ENCODE peak calls at places on chromosomes 4 and X, in six cellular contexts. D is CD4-positive, alpha-beta memory T cell; H is sigmoid colon; G is pancreas; L is SK-N-SH; B is ascending aorta. S is an unnamed sample. For H3K4me1, the result is how much of the 10 kb centered on the place peaks cover.

GRCh38 chr4:137536789-137537561 is 4.7 kb upstream of the PCDH18 start:
- DNase-seq in D (no peak), H (no peak), G (no peak), L (no peak), B (no peak), S (no peak)

GRCh38 chr4:40055873-40056721 is 553 bp upstream of the N4BP2 start:
- DNase-seq in D (peak), H (peak), G (peak), L (peak), B (no peak), S (no peak)

GRCh38 chr4:40749717-40750460 is at the start of gene NSUN7:
- DNase-seq in D (no peak), H (peak), G (peak), L (peak), B (no peak), S (no peak)

GRCh38 chrX:2490634-2491033 is 10.1 kb downstream of the DHRSX start:
- DNase-seq in D (no peak), H (no peak), G (no peak), L (no peak), B (no peak), S (no peak)

GRCh38 chr4:70114091-70114490 is 39.9 kb upstream of the PRR27 start:
- DNase-seq in D (no peak), H (no peak), G (no peak), L (no peak), B (no peak), S (no peak)

GRCh38 chrX:154125356-154126040 is 18.5 kb upstream of the OPN1LW start:
- DNase-seq in D (no peak), H (no peak), G (no peak), L (no peak), B (no peak), S (no peak)

GRCh38 chrX:114451397-114451796 is 132.5 kb upstream of the HTR2C start:
- DNase-seq in D (no peak), H (no peak), G (no peak), L (no peak), B (no peak), S (no peak)

GRCh38 chrX:107449490-107450175 is at the start of gene FRMPD3:
- DNase-seq in D (no peak), H (no peak), G (peak), L (peak), B (no peak), S (no peak)

GRCh38 chr4:87677731-87678130 is 27.7 kb downstream of the DMP1 start:
- DNase-seq in D (no peak), H (no peak), G (no peak), L (no peak), B (no peak), S (no peak)

GRCh38 chr4:38313999-38314561 is 349.9 kb upstream of the KLF3 start:
- DNase-seq in D (no peak), H (no peak), G (no peak), L (no peak), B (no peak), S (peak)

GRCh38 chr4:144644368-144645101 is 1.4 kb upstream of the HHIP start:
- DNase-seq in D (no peak), H (no peak), G (no peak), L (no peak), B (no peak), S (no peak)

GRCh38 chr4:185535818-185536729 is 767 bp upstream of the PDLIM3 start:
- DNase-seq in D (no peak), H (peak), G (no peak), L (peak), B (no peak), S (no peak)

GRCh38 chr4:113878718-113879117 is 100.7 kb downstream of the ARSJ start:
- DNase-seq in D (no peak), H (no peak), G (no peak), L (peak), B (no peak), S (no peak)

GRCh38 chr4:10184051-10184450 is 67.5 kb upstream of the WDR1 start:
- DNase-seq in D (no peak), H (no peak), G (no peak), L (no peak), B (no peak), S (no peak)

GRCh38 chrX:25015486-25016360 is at the start of gene ARX:
- DNase-seq in D (no peak), H (no peak), G (peak), L (peak), B (no peak), S (no peak)

GRCh38 chr4:129342820-129343219 is 246.9 kb downstream of the C4orf33 start:
- DNase-seq in D (no peak), H (no peak), G (no peak), L (no peak), B (no peak), S (peak)

GRCh38 chr4:26330186-26330787 is 9.5 kb downstream of the RBPJ start:
- DNase-seq in D (peak), H (no peak), G (no peak), L (peak), B (no peak), S (no peak)

GRCh38 chrX:132491191-132491590 is 2.4 kb upstream of the MBNL3 start:
- DNase-seq in D (peak), H (no peak), G (no peak), L (no peak), B (no peak), S (no peak)

GRCh38 chr4:98617358-98618047 is 40.9 kb downstream of the TSPAN5 start:
- DNase-seq in D (no peak), H (no peak), G (no peak), L (no peak), B (no peak), S (no peak)

GRCh38 chrX:112218388-112218787 is 135.8 kb upstream of the TRPC5 start:
- DNase-seq in D (no peak), H (no peak), G (no peak), L (no peak), B (no peak), S (no peak)

GRCh38 chrX:118569676-118570075 is 74.1 kb downstream of the DOCK11 start:
- DNase-seq in D (no peak), H (no peak), G (no peak), L (no peak), B (no peak), S (no peak)

GRCh38 chrX:11336201-11336600 is 43.0 kb downstream of the AMELX start:
- DNase-seq in D (no peak), H (no peak), G (no peak), L (no peak), B (no peak), S (no peak)

GRCh38 chrX:154040307-154040756 is 20.6 kb upstream of the IRAK1 start:
- DNase-seq in D (no peak), H (no peak), G (no peak), L (no peak), B (no peak), S (no peak)

GRCh38 chr4:67680568-67681222 is 20.3 kb downstream of the UBA6 start:
- DNase-seq in D (no peak), H (no peak), G (no peak), L (no peak), B (no peak), S (peak)

GRCh38 chr4:148344382-148344781 is 97.8 kb downstream of the NR3C2 start:
- DNase-seq in D (no peak), H (no peak), G (no peak), L (no peak), B (no peak), S (no peak)

GRCh38 chrX:10636337-10636736 is 16.0 kb upstream of the MID1 start:
- DNase-seq in D (no peak), H (no peak), G (no peak), L (peak), B (no peak), S (no peak)

GRCh38 chr4:7620814-7621176 is 186.1 kb upstream of the PSAPL1 start:
- DNase-seq in D (no peak), H (no peak), G (no peak), L (no peak), B (no peak), S (no peak)

GRCh38 chr4:105061136-105061696 is 85.5 kb upstream of the TET2 start:
- DNase-seq in D (peak), H (no peak), G (no peak), L (no peak), B (no peak), S (peak)

GRCh38 chr4:146814736-146815135 is 130.9 kb downstream of the TTC29 start:
- DNase-seq in D (no peak), H (no peak), G (no peak), L (no peak), B (no peak), S (no peak)

GRCh38 chrX:126164689-126165400 is 1.2 kb downstream of the DCAF12L2 start:
- DNase-seq in D (no peak), H (no peak), G (peak), L (no peak), B (no peak), S (no peak)

GRCh38 chr4:74738756-74739155 is 55.6 kb downstream of the BTC start:
- DNase-seq in D (no peak), H (no peak), G (no peak), L (no peak), B (no peak), S (no peak)

GRCh38 chr4:172892300-172892699 is 276.3 kb upstream of the GALNT7 start:
- DNase-seq in D (no peak), H (no peak), G (no peak), L (no peak), B (no peak), S (peak)

GRCh38 chrX:30593435-30594200 is 16.1 kb upstream of the TASL start:
- DNase-seq in D (peak), H (no peak), G (no peak), L (no peak), B (no peak), S (no peak)

GRCh38 chr4:56844817-56845580 is 23.5 kb upstream of the SPINK2 start:
- DNase-seq in D (no peak), H (no peak), G (no peak), L (no peak), B (no peak), S (no peak)

GRCh38 chr4:85672116-85672515 is 197.2 kb downstream of the ARHGAP24 start:
- DNase-seq in D (no peak), H (no peak), G (no peak), L (no peak), B (no peak), S (no peak)

GRCh38 chr4:40933272-40934053 is 183.7 kb downstream of the NSUN7 start:
- DNase-seq in D (no peak), H (no peak), G (no peak), L (peak), B (no peak), S (no peak)

GRCh38 chr4:156496797-156497196 is 474.8 kb downstream of the PDGFC start:
- DNase-seq in D (no peak), H (no peak), G (no peak), L (no peak), B (no peak), S (no peak)

GRCh38 chr4:181161669-181162068 is 1081.5 kb upstream of the TENM3 start:
- DNase-seq in D (no peak), H (no peak), G (no peak), L (no peak), B (no peak), S (no peak)

GRCh38 chr4:107902715-107903114 is 28.6 kb upstream of the CYP2U1 start:
- DNase-seq in D (no peak), H (no peak), G (no peak), L (no peak), B (no peak), S (no peak)

GRCh38 chr4:107901213-107901934 is 30.0 kb upstream of the CYP2U1 start:
- DNase-seq in D (no peak), H (no peak), G (no peak), L (no peak), B (no peak), S (no peak)

GRCh38 chr4:107897823-107898222 is 33.5 kb upstream of the CYP2U1 start:
- DNase-seq in D (no peak), H (no peak), G (no peak), L (no peak), B (no peak), S (no peak)

GRCh38 chr4:107900508-107900907 is 30.8 kb upstream of the CYP2U1 start:
- DNase-seq in D (no peak), H (no peak), G (no peak), L (no peak), B (no peak), S (no peak)

DNA sequence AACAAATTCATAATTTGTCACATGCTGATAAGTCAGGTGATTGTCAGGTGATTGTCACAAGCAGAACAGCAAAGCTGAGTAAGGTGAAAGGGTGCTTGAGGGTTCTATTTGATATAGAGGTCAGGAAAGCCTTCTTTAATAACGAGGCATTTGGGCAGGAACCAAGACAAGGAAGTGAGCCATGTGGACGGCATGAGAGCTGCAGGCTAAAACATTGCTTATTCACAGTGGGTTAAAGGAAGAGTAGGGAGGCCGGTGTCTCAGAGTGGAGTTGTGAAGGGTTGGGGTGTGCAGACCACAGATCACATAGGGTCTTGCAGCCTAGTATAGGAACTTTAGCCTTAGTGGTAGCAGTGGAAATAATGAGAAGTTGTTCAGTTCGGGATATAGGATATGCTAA is 31.3 kb upstream of the CYP2U1 start:
- DNase-seq in D (no peak), H (no peak), G (no peak), L (no peak), B (no peak), S (no peak)
- H3K27ac ChIP-seq in D (no peak), H (peak), G (no peak), L (no peak), B (no peak), S (no peak)

GRCh38 chr4:83320548-83320947 is 14.1 kb downstream of the HPSE start:
- DNase-seq in D (no peak), H (peak), G (no peak), L (no peak), B (peak), S (no peak)
- H3K4me1 ChIP-seq in D (under half), H (under half), G (under half), L (under half), B (under half), S (under half)

DNA sequence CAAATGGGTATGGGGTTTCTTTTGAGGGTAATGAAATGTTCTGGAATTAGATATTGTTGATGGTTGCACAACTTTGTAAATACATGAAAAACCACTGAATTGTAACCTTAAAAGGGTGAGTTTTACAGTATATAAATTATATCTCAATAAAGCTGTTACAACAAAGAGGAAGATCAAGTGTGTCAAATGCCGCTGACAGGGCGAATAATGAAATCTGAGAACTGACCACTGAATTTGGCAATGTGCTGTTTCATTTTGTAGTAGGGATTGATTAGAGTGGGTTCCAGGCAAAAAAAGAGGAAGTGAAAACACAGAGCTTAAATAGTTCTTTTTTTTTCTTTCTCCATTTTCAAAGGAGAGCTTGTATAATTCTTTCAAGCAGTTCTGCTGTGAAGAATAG is 161.1 kb upstream of the NAP1L5 start:
- DNase-seq in D (no peak), H (no peak), G (no peak), L (no peak), B (no peak), S (no peak)
- H3K27ac ChIP-seq in D (no peak), H (no peak), G (no peak), L (no peak), B (no peak), S (no peak)

GRCh38 chrX:18676050-18676449 is 4.1 kb upstream of the RS1 start:
- DNase-seq in D (no peak), H (no peak), G (no peak), L (no peak), B (no peak), S (no peak)

GRCh38 chrX:18677140-18677834 is 5.4 kb upstream of the RS1 start:
- DNase-seq in D (no peak), H (no peak), G (no peak), L (no peak), B (no peak), S (no peak)

GRCh38 chrX:18676470-18676869 is 4.6 kb upstream of the RS1 start:
- DNase-seq in D (no peak), H (no peak), G (no peak), L (peak), B (no peak), S (no peak)

GRCh38 chrX:18674417-18674787 is 2.5 kb upstream of the RS1 start:
- DNase-seq in D (no peak), H (peak), G (peak), L (peak), B (no peak), S (no peak)

DNA sequence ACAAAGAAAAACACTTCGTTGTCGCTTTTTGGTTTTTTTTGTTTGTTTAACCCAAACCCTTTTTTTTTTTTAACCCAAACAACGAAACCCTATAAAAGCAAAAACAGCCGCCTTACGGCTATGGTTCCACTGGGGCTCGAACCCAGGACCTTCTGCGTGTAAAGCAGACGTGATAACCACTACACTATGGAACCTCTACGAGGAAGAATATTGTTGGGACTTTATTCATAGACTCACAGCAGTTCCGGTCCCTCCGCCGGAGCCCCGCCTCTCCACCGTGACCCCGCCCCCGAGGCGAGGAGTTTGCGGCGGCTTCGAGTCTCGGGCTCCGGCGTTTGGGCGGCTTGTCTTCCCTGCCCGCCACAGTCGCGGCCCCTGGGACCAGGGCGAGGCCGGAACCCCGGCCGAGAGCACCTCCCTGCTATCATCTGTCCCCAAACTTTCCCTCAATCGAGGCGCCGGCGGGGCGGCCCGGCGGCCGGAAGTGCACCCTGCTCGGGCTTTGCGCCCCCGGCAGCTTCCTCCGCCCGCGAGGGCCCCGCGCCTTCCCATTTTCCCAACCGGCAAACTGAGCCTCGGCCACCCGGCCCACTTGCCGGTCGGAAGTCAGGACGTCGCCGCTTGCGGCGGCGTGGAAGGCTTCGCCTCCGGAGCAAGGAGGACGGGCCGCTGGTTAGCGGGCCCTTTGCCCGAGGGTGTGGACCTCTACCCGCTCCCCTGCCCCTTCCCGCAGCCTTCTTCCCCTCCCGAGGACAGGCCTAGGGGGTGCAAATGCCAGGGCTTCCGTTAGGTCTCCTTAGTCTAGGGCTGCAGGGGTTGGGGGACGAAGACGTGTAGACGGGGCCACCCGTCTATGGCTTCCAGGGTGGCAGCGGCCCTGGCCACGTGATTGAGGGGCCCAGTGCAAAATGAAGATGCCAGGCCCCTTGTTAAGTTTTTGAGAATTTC is 3.2 kb upstream of the RS1 start:
- DNase-seq in D (peak), H (peak), G (peak), L (peak), B (no peak), S (peak)
- H3K4me1 ChIP-seq in D (under half), H (under half), G (under half), L (under half), B (under half), S (under half)

DNA sequence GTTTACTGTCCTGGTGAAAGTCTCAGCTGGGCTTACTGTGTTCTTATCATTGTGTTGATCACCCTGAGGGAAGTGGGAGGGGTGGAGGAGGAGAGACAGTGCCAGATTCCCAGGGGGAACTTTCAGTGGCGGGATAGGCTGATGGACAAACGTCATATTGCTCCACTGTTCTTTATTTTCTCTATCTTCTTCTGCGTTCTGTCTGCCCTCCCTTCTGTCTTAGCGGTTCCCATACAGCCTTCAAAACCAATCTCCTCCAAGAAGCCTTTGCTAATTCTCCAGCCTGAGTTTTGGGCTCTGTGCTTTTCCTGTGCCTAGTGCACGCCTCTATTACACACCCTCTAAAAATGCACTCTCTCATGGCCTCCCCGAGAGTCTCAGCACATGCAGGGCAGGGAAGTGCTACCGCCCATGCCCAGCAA is 448.7 kb upstream of the FAT1 start:
- DNase-seq in D (no peak), H (no peak), G (no peak), L (peak), B (no peak), S (no peak)
- H3K27ac ChIP-seq in D (no peak), H (no peak), G (no peak), L (peak), B (no peak), S (peak)

S was measured in keratinocyte.